ENCODE peak calls at places on chromosomes 4 and X, in seven cellular contexts. M, O, U, W, Y, L and V are unnamed samples.
A peak's percentile ranks its signal among the peaks of the same experiment; 100 is the strongest.

GRCh38 chrX:15579778-15580747 is 20.7 kb downstream of the ACE2 start:
- DNase-seq in M (no peak), O (no peak), U (no peak), W (no peak), Y (no peak), L (no peak), V (no peak)

GRCh38 chrX:68647156-68647957 is at the start of gene STARD8:
- DNase-seq in M (no peak), O (peak; percentile 7), U (no peak), W (no peak), Y (no peak), L (no peak), V (no peak)

GRCh38 chr4:138241281-138242075 is 671 bp downstream of the SLC7A11 start:
- DNase-seq in M (peak; percentile 33), O (no peak), U (no peak), W (no peak), Y (no peak), L (no peak), V (no peak)

GRCh38 chr4:162793571-162793970 is 373.1 kb downstream of the NAF1 start:
- DNase-seq in M (no peak), O (no peak), U (no peak), W (no peak), Y (no peak), L (no peak), V (no peak)

GRCh38 chr4:149897784-149898183 is 82.1 kb upstream of the IQCM start:
- DNase-seq in M (peak; percentile 5), O (no peak), U (peak; percentile 28), W (no peak), Y (no peak), L (no peak), V (no peak)

GRCh38 chr4:169103966-169104412 is 93.9 kb upstream of the CBR4 start:
- DNase-seq in M (no peak), O (no peak), U (peak; percentile 96), W (no peak), Y (no peak), L (no peak), V (no peak)

GRCh38 chr4:38160487-38161207 is 200.4 kb downstream of the PTTG2 start:
- DNase-seq in M (peak; percentile 81), O (peak; percentile 41), U (peak; percentile 73), W (no peak), Y (peak; percentile 23), L (peak; percentile 82), V (peak; percentile 53)

GRCh38 chrX:20267924-20268701 is 1.4 kb upstream of the RPS6KA3 start:
- DNase-seq in M (no peak), O (peak; percentile 3), U (no peak), W (peak; percentile 75), Y (peak; percentile 40), L (peak; percentile 47), V (peak; percentile 73)

GRCh38 chr4:169079942-169080827 is 70.1 kb upstream of the CBR4 start:
- DNase-seq in M (peak; percentile 78), O (no peak), U (peak; percentile 48), W (no peak), Y (no peak), L (peak; percentile 68), V (no peak)

GRCh38 chr4:6165766-6166165 is 34.6 kb downstream of the JAKMIP1 start:
- DNase-seq in M (no peak), O (no peak), U (no peak), W (no peak), Y (no peak), L (no peak), V (no peak)

GRCh38 chrX:136907626-136908025 is 27.1 kb upstream of the RBMX start:
- DNase-seq in M (no peak), O (no peak), U (no peak), W (no peak), Y (no peak), L (no peak), V (no peak)

GRCh38 chr4:89077806-89078205 is 20.8 kb upstream of the FAM13A start:
- DNase-seq in M (no peak), O (no peak), U (no peak), W (no peak), Y (no peak), L (no peak), V (no peak)

GRCh38 chr4:52135166-52135565 is 84.1 kb downstream of the SPATA18 start:
- DNase-seq in M (no peak), O (no peak), U (no peak), W (no peak), Y (no peak), L (no peak), V (no peak)

GRCh38 chr4:147843162-147843561 is 111.3 kb downstream of the ARHGAP10 start:
- DNase-seq in M (peak; percentile 54), O (no peak), U (no peak), W (no peak), Y (no peak), L (peak; percentile 40), V (no peak)

GRCh38 chr4:11455201-11455835 is 26.6 kb upstream of the HS3ST1 start:
- DNase-seq in M (no peak), O (no peak), U (peak; percentile 25), W (no peak), Y (no peak), L (no peak), V (no peak)

GRCh38 chrX:65687367-65687766 is 19.9 kb downstream of the MSN start:
- DNase-seq in M (no peak), O (no peak), U (no peak), W (no peak), Y (no peak), L (no peak), V (no peak)

GRCh38 chrX:131288738-131289511 is at the start of gene IGSF1:
- DNase-seq in M (no peak), O (no peak), U (peak; percentile 21), W (no peak), Y (no peak), L (no peak), V (no peak)

GRCh38 chr4:184312126-184312525 is 94.5 kb upstream of the ENPP6 start:
- DNase-seq in M (no peak), O (no peak), U (no peak), W (no peak), Y (no peak), L (no peak), V (no peak)

GRCh38 chrX:115013705-115014104 is 3.7 kb downstream of the IL13RA2 start:
- DNase-seq in M (no peak), O (no peak), U (no peak), W (no peak), Y (no peak), L (no peak), V (no peak)

GRCh38 chrX:134537179-134537945 is 77.4 kb downstream of the HPRT1 start:
- DNase-seq in M (no peak), O (no peak), U (no peak), W (no peak), Y (no peak), L (no peak), V (no peak)

GRCh38 chr4:76984788-76985211 is 35.2 kb downstream of the SEPTIN11 start:
- DNase-seq in M (no peak), O (peak; percentile 48), U (no peak), W (no peak), Y (no peak), L (no peak), V (peak; percentile 84)

GRCh38 chr4:118557298-118557851 is 127.8 kb upstream of the METTL14 start:
- DNase-seq in M (peak; percentile 32), O (no peak), U (peak; percentile 54), W (no peak), Y (no peak), L (no peak), V (no peak)

GRCh38 chrX:50927127-50927526 is 16.6 kb downstream of the BMP15 start:
- DNase-seq in M (no peak), O (no peak), U (no peak), W (no peak), Y (no peak), L (no peak), V (no peak)

GRCh38 chrX:45762699-45763647 is 562.3 kb upstream of the DIPK2B start:
- DNase-seq in M (peak; percentile 51), O (no peak), U (no peak), W (no peak), Y (no peak), L (no peak), V (no peak)

GRCh38 chr4:14943749-14944148 is 58.5 kb upstream of the CPEB2 start:
- DNase-seq in M (no peak), O (no peak), U (no peak), W (no peak), Y (no peak), L (no peak), V (no peak)